ENCODE peak calls at places on chromosomes 6 and 20, in seven cellular contexts. One of them, this sample, is unnamed.

GRCh38 chr6:1424306-1424927 is 35.0 kb downstream of the FOXF2 start:
- DNase-seq in body of pancreas: peak; percentile 62
- DNase-seq in adrenal gland: peak; percentile 68
- DNase-seq in ovary: no peak
- DNase-seq in Peyer's patch: no peak
- DNase-seq in vagina: no peak
- DNase-seq in testis: peak; percentile 62
- DNase-seq in this sample: no peak

GRCh38 chr6:109453594-109454482 is 1.7 kb downstream of the MICAL1 start:
- DNase-seq in body of pancreas: no peak
- DNase-seq in adrenal gland: peak; percentile 44
- DNase-seq in ovary: peak; percentile 51
- DNase-seq in Peyer's patch: no peak
- DNase-seq in vagina: no peak
- DNase-seq in testis: peak; percentile 61
- DNase-seq in this sample: no peak

GRCh38 chr6:108115598-108116058 is 41.1 kb upstream of the OSTM1 start:
- DNase-seq in body of pancreas: peak; percentile 70
- DNase-seq in adrenal gland: peak; percentile 63
- DNase-seq in ovary: peak; percentile 31
- DNase-seq in Peyer's patch: no peak
- DNase-seq in vagina: no peak
- DNase-seq in testis: peak; percentile 42
- DNase-seq in this sample: no peak

GRCh38 chr6:119443993-119444641 is 94.6 kb upstream of the MAN1A1 start:
- DNase-seq in body of pancreas: no peak
- DNase-seq in adrenal gland: no peak
- DNase-seq in ovary: no peak
- DNase-seq in Peyer's patch: no peak
- DNase-seq in vagina: no peak
- DNase-seq in testis: no peak
- DNase-seq in this sample: no peak

GRCh38 chr6:153081914-153082313 is 49.2 kb downstream of the RGS17 start:
- DNase-seq in body of pancreas: no peak
- DNase-seq in adrenal gland: no peak
- DNase-seq in ovary: no peak
- DNase-seq in Peyer's patch: no peak
- DNase-seq in vagina: no peak
- DNase-seq in testis: no peak
- DNase-seq in this sample: no peak

GRCh38 chr6:149566372-149567193 is at the start of gene GINM1:
- DNase-seq in body of pancreas: peak; percentile 64
- DNase-seq in adrenal gland: peak; percentile 66
- DNase-seq in ovary: peak; percentile 68
- DNase-seq in Peyer's patch: peak; percentile 60
- DNase-seq in vagina: no peak
- DNase-seq in testis: peak; percentile 57
- DNase-seq in this sample: peak; percentile 34

GRCh38 chr20:37310951-37311350 is 21.5 kb downstream of the MANBAL start:
- DNase-seq in body of pancreas: no peak
- DNase-seq in adrenal gland: peak; percentile 55
- DNase-seq in ovary: no peak
- DNase-seq in Peyer's patch: no peak
- DNase-seq in vagina: no peak
- DNase-seq in testis: no peak
- DNase-seq in this sample: no peak

GRCh38 chr6:88422831-88423230 is 256.7 kb upstream of the CNR1 start:
- DNase-seq in body of pancreas: no peak
- DNase-seq in adrenal gland: no peak
- DNase-seq in ovary: no peak
- DNase-seq in Peyer's patch: no peak
- DNase-seq in vagina: no peak
- DNase-seq in testis: no peak
- DNase-seq in this sample: no peak

GRCh38 chr20:62628691-62629090 is 13.6 kb upstream of the SLCO4A1 start:
- DNase-seq in body of pancreas: no peak
- DNase-seq in adrenal gland: no peak
- DNase-seq in ovary: no peak
- DNase-seq in Peyer's patch: no peak
- DNase-seq in vagina: no peak
- DNase-seq in testis: no peak
- DNase-seq in this sample: no peak

GRCh38 chr6:97925504-97925903 is 642.5 kb upstream of the MMS22L start:
- DNase-seq in body of pancreas: no peak
- DNase-seq in adrenal gland: no peak
- DNase-seq in ovary: no peak
- DNase-seq in Peyer's patch: no peak
- DNase-seq in vagina: no peak
- DNase-seq in testis: no peak
- DNase-seq in this sample: no peak

GRCh38 chr20:25749667-25750066 is 53.0 kb upstream of the ZNF337 start:
- DNase-seq in body of pancreas: no peak
- DNase-seq in adrenal gland: no peak
- DNase-seq in ovary: no peak
- DNase-seq in Peyer's patch: no peak
- DNase-seq in vagina: no peak
- DNase-seq in testis: no peak
- DNase-seq in this sample: no peak

GRCh38 chr20:25745738-25746137 is 49.1 kb upstream of the ZNF337 start:
- DNase-seq in body of pancreas: no peak
- DNase-seq in adrenal gland: no peak
- DNase-seq in ovary: no peak
- DNase-seq in Peyer's patch: no peak
- DNase-seq in vagina: no peak
- DNase-seq in testis: no peak
- DNase-seq in this sample: no peak

GRCh38 chr20:25750220-25750764 is 53.6 kb upstream of the ZNF337 start:
- DNase-seq in body of pancreas: no peak
- DNase-seq in adrenal gland: no peak
- DNase-seq in ovary: peak; percentile 22
- DNase-seq in Peyer's patch: no peak
- DNase-seq in vagina: no peak
- DNase-seq in testis: no peak
- DNase-seq in this sample: no peak

GRCh38 chr20:25745100-25745499 is 48.4 kb upstream of the ZNF337 start:
- DNase-seq in body of pancreas: no peak
- DNase-seq in adrenal gland: no peak
- DNase-seq in ovary: no peak
- DNase-seq in Peyer's patch: no peak
- DNase-seq in vagina: no peak
- DNase-seq in testis: no peak
- DNase-seq in this sample: no peak

GRCh38 chr20:25750765-25751696 is 54.4 kb upstream of the ZNF337 start:
- DNase-seq in body of pancreas: peak; percentile 70
- DNase-seq in adrenal gland: peak; percentile 73
- DNase-seq in ovary: peak; percentile 74
- DNase-seq in Peyer's patch: no peak
- DNase-seq in vagina: no peak
- DNase-seq in testis: peak; percentile 73
- DNase-seq in this sample: no peak
- H3K27ac ChIP-seq in body of pancreas: peak overlapping the region; percentile 22
- H3K27ac ChIP-seq in adrenal gland: no peak overlapping the region
- H3K27ac ChIP-seq in ovary: no peak overlapping the region
- H3K27ac ChIP-seq in Peyer's patch: peak overlapping the region; percentile 42
- H3K27ac ChIP-seq in vagina: no peak overlapping the region
- H3K27ac ChIP-seq in testis: no peak overlapping the region
- H3K27ac ChIP-seq in this sample: no peak overlapping the region

GRCh38 chr6:41547799-41548097 is 1.6 kb downstream of the FOXP4 start:
- DNase-seq in body of pancreas: no peak
- DNase-seq in adrenal gland: no peak
- DNase-seq in ovary: no peak
- DNase-seq in Peyer's patch: no peak
- DNase-seq in vagina: no peak
- DNase-seq in testis: no peak
- DNase-seq in this sample: no peak

GRCh38 chr6:41546866-41547798 is 951 bp downstream of the FOXP4 start:
- DNase-seq in body of pancreas: peak; percentile 57
- DNase-seq in adrenal gland: peak; percentile 60
- DNase-seq in ovary: peak; percentile 57
- DNase-seq in Peyer's patch: peak; percentile 27
- DNase-seq in vagina: no peak
- DNase-seq in testis: peak; percentile 32
- DNase-seq in this sample: peak; percentile 34

GRCh38 chr6:41546475-41546865 is 289 bp downstream of the FOXP4 start:
- DNase-seq in body of pancreas: no peak
- DNase-seq in adrenal gland: no peak
- DNase-seq in ovary: no peak
- DNase-seq in Peyer's patch: no peak
- DNase-seq in vagina: no peak
- DNase-seq in testis: no peak
- DNase-seq in this sample: no peak

GRCh38 chr6:41545174-41545702 is 943 bp upstream of the FOXP4 start:
- DNase-seq in body of pancreas: no peak
- DNase-seq in adrenal gland: no peak
- DNase-seq in ovary: peak; percentile 40
- DNase-seq in Peyer's patch: peak; percentile 27
- DNase-seq in vagina: no peak
- DNase-seq in testis: no peak
- DNase-seq in this sample: no peak

GRCh38 chr6:41545703-41546474 is at the start of gene FOXP4:
- DNase-seq in body of pancreas: peak; percentile 91
- DNase-seq in adrenal gland: peak; percentile 94
- DNase-seq in ovary: peak; percentile 87
- DNase-seq in Peyer's patch: peak; percentile 88
- DNase-seq in vagina: peak; percentile 94
- DNase-seq in testis: peak; percentile 96
- DNase-seq in this sample: peak; percentile 86
- TF ChIP-seq POLR2A in body of pancreas: peak; percentile 26
- TF ChIP-seq POLR2A in adrenal gland: no peak
- TF ChIP-seq POLR2A in ovary: no peak
- TF ChIP-seq POLR2A in Peyer's patch: no peak
- TF ChIP-seq POLR2A in vagina: no peak
- TF ChIP-seq POLR2A in testis: no peak
- TF ChIP-seq POLR2A in this sample: no peak

GRCh38 chr6:43772571-43773049 is 2.6 kb downstream of the VEGFA start:
- DNase-seq in body of pancreas: peak; percentile 66
- DNase-seq in adrenal gland: no peak
- DNase-seq in ovary: peak; percentile 46
- DNase-seq in Peyer's patch: no peak
- DNase-seq in vagina: no peak
- DNase-seq in testis: no peak
- DNase-seq in this sample: peak; percentile 36
- H3K4me1 ChIP-seq in body of pancreas: peaks cover 71% of the 10 kb centered on the region
- H3K4me1 ChIP-seq in adrenal gland: peaks cover 46% of the 10 kb centered on the region
- H3K4me1 ChIP-seq in ovary: peaks cover 19% of the 10 kb centered on the region
- H3K4me1 ChIP-seq in Peyer's patch: peaks cover 16% of the 10 kb centered on the region
- H3K4me1 ChIP-seq in vagina: peaks cover 51% of the 10 kb centered on the region
- H3K4me1 ChIP-seq in testis: peaks cover 32% of the 10 kb centered on the region
- H3K4me1 ChIP-seq in this sample: peaks cover 30% of the 10 kb centered on the region

GRCh38 chr6:140445474-140446004 is 1071.1 kb upstream of the CITED2 start:
- DNase-seq in body of pancreas: no peak
- DNase-seq in adrenal gland: no peak
- DNase-seq in ovary: no peak
- DNase-seq in Peyer's patch: no peak
- DNase-seq in vagina: no peak
- DNase-seq in testis: no peak
- DNase-seq in this sample: no peak
- H3K27ac ChIP-seq in body of pancreas: no peak overlapping the region
- H3K27ac ChIP-seq in adrenal gland: no peak overlapping the region
- H3K27ac ChIP-seq in ovary: no peak overlapping the region
- H3K27ac ChIP-seq in Peyer's patch: no peak overlapping the region
- H3K27ac ChIP-seq in vagina: no peak overlapping the region
- H3K27ac ChIP-seq in testis: no peak overlapping the region
- H3K27ac ChIP-seq in this sample: no peak overlapping the region

GRCh38 chr6:36246511-36247268 is 23.2 kb upstream of the PNPLA1 start:
- DNase-seq in body of pancreas: no peak
- DNase-seq in adrenal gland: peak; percentile 35
- DNase-seq in ovary: no peak
- DNase-seq in Peyer's patch: no peak
- DNase-seq in vagina: no peak
- DNase-seq in testis: no peak
- DNase-seq in this sample: no peak

GRCh38 chr6:36242161-36242560 is 27.7 kb upstream of the PNPLA1 start:
- DNase-seq in body of pancreas: no peak
- DNase-seq in adrenal gland: peak; percentile 5
- DNase-seq in ovary: no peak
- DNase-seq in Peyer's patch: no peak
- DNase-seq in vagina: no peak
- DNase-seq in testis: no peak
- DNase-seq in this sample: no peak

GRCh38 chr6:36245572-36246031 is 24.3 kb upstream of the PNPLA1 start:
- DNase-seq in body of pancreas: peak; percentile 24
- DNase-seq in adrenal gland: peak; percentile 57
- DNase-seq in ovary: no peak
- DNase-seq in Peyer's patch: no peak
- DNase-seq in vagina: no peak
- DNase-seq in testis: no peak
- DNase-seq in this sample: no peak

GRCh38 chr6:36243562-36244212 is 26.2 kb upstream of the PNPLA1 start:
- DNase-seq in body of pancreas: no peak
- DNase-seq in adrenal gland: no peak
- DNase-seq in ovary: no peak
- DNase-seq in Peyer's patch: no peak
- DNase-seq in vagina: no peak
- DNase-seq in testis: no peak
- DNase-seq in this sample: no peak

DNA sequence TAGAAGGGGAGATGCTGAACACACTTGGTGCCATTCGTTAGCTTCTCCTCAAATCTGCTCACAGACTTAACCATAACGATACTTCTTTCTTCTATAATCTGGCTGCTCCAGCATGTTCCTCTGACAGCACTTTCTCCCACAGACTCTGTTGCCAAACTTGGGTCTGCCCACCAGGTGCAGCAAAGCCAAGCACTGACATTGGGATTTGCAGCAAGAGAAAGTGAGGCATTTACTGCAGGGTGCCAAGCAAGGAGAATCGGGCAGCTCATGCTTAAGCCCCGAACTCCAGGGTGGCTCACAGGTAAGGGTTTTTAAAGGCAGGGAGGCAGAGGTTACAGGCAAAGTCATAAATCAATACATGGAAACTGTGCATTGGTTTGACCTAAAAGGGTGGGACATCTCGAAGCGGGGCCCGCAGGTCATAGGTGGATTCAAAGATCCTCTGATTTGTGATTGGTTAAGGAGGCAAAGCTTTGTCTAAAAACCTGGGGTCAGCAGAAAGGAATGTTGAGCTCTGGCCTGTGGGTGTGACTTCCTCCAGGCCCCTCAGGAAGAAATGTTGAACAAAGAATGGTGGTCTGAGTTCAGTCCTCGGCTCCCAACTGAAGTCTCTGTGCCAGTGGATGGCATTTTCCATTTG is 25.1 kb upstream of the PNPLA1 start:
- DNase-seq in body of pancreas: no peak
- DNase-seq in adrenal gland: peak; percentile 46
- DNase-seq in ovary: no peak
- DNase-seq in Peyer's patch: no peak
- DNase-seq in vagina: no peak
- DNase-seq in testis: no peak
- DNase-seq in this sample: no peak
- TF ChIP-seq POLR2A in body of pancreas: no peak
- TF ChIP-seq POLR2A in adrenal gland: no peak
- TF ChIP-seq POLR2A in ovary: no peak
- TF ChIP-seq POLR2A in Peyer's patch: no peak
- TF ChIP-seq POLR2A in vagina: no peak
- TF ChIP-seq POLR2A in testis: no peak
- TF ChIP-seq POLR2A in this sample: no peak